ENCODE peak calls at places on chromosomes 1 and 21, in seven cellular contexts. Z is right lobe of liver; B is psoas muscle; E is PC-9; G is sigmoid colon; K is ovary; D is CD8-positive, alpha-beta T cell. P is an unnamed sample. For H3K36me3, the result is how much of the 10 kb centered on the place peaks cover.

GRCh38 chr1:9166289-9167235 is 37.7 kb upstream of the GPR157 start:
- DNase-seq in Z (no peak), B (no peak), E (no peak), G (no peak), K (no peak), D (no peak), P (peak)

GRCh38 chr1:116887212-116887611 is 22.5 kb upstream of the PTGFRN start:
- DNase-seq in Z (no peak), B (no peak), E (no peak), G (no peak), K (no peak), D (no peak), P (no peak)

GRCh38 chr1:43319766-43320165 is 17.9 kb upstream of the MPL start:
- DNase-seq in Z (no peak), B (no peak), E (no peak), G (peak), K (peak), D (no peak), P (no peak)

GRCh38 chr1:215526147-215526845 is 40.8 kb upstream of the KCTD3 start:
- DNase-seq in Z (no peak), B (no peak), E (no peak), G (no peak), K (no peak), D (no peak), P (no peak)

GRCh38 chr1:111736548-111737215 is 2.5 kb downstream of the INKA2 start:
- DNase-seq in Z (no peak), B (peak), E (no peak), G (no peak), K (peak), D (no peak), P (no peak)

GRCh38 chr1:156677616-156678596 is 699 bp upstream of the NES start:
- DNase-seq in Z (no peak), B (peak), E (peak), G (peak), K (peak), D (no peak), P (peak)

GRCh38 chr1:154157520-154158306 is 2.8 kb upstream of the NUP210L start:
- DNase-seq in Z (no peak), B (no peak), E (no peak), G (no peak), K (no peak), D (peak), P (peak)

GRCh38 chr1:90133133-90133532 is 138.2 kb downstream of the ZNF326 start:
- DNase-seq in Z (no peak), B (no peak), E (no peak), G (no peak), K (no peak), D (no peak), P (peak)

GRCh38 chr1:58155418-58156123 is 391.0 kb downstream of the OMA1 start:
- DNase-seq in Z (peak), B (no peak), E (no peak), G (no peak), K (no peak), D (no peak), P (no peak)

GRCh38 chr1:206464456-206464964 is 5.8 kb upstream of the IKBKE start:
- DNase-seq in Z (no peak), B (no peak), E (no peak), G (no peak), K (no peak), D (no peak), P (no peak)

GRCh38 chr1:41843378-41843777 is 75.3 kb downstream of the HIVEP3 start:
- DNase-seq in Z (no peak), B (no peak), E (no peak), G (no peak), K (no peak), D (no peak), P (no peak)

GRCh38 chr1:45009296-45009865 is 1.7 kb downstream of the HECTD3 start:
- DNase-seq in Z (no peak), B (no peak), E (no peak), G (no peak), K (no peak), D (no peak), P (no peak)

GRCh38 chr21:38236232-38236631 is 20.6 kb upstream of the KCNJ15 start:
- DNase-seq in Z (no peak), B (no peak), E (no peak), G (no peak), K (no peak), D (no peak), P (no peak)

GRCh38 chr1:233409540-233409939 is 82.0 kb downstream of the MAP3K21 start:
- DNase-seq in Z (no peak), B (no peak), E (no peak), G (no peak), K (no peak), D (no peak), P (no peak)
- H3K36me3 ChIP-seq in Z (under half), B (under half), E (under half), G (under half), K (under half), D (under half), P (under half)

GRCh38 chr21:46620846-46621245 is 14.6 kb upstream of the PRMT2 start:
- DNase-seq in Z (no peak), B (no peak), E (no peak), G (no peak), K (no peak), D (no peak), P (no peak)

GRCh38 chr21:46619846-46620245 is 15.0 kb upstream of the S100B start:
- DNase-seq in Z (no peak), B (no peak), E (no peak), G (no peak), K (no peak), D (no peak), P (no peak)

GRCh38 chr21:46622226-46622625 is 13.2 kb upstream of the PRMT2 start:
- DNase-seq in Z (no peak), B (peak), E (no peak), G (peak), K (peak), D (peak), P (peak)

GRCh38 chr21:46624050-46624449 is 11.4 kb upstream of the PRMT2 start:
- DNase-seq in Z (no peak), B (no peak), E (no peak), G (no peak), K (no peak), D (no peak), P (no peak)

DNA sequence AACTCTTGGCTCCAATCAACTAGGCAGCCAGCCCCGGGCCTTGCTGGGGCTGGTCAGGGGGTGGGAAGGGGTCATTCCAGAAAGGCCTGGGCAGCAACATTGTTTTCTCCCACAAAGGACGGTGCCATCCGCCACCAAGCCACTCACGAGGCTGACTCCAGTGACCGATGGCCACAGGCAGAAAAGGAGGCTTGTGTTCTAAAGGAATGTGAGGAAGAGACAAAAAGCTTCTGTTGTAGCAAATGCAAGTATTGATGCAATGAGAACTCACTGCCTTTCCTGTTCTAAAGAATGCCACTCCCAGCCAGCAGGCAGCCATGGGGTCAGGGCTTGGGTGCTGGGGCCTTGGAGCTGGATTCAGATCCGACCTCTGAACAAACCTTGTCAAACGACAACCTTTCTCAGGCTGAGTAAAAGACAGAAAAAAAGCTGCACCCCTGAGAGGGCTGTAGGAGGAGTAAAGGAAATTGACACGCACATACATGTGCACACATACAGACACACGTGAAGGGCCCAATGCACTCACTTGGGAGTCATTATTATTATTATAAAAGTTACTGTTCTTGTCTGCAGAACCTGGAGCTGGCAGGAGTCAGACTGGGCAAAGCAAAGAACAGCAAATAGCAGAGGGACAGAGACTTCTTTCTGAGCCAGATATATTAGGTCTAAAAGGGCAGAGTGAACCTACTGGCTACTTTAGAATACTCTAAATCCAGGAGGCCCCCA is 13.9 kb upstream of the PRMT2 start:
- DNase-seq in Z (no peak), B (no peak), E (no peak), G (peak), K (no peak), D (no peak), P (no peak)
- H3K27ac ChIP-seq in Z (no peak), B (no peak), E (no peak), G (peak), K (no peak), D (peak), P (peak)

DNA sequence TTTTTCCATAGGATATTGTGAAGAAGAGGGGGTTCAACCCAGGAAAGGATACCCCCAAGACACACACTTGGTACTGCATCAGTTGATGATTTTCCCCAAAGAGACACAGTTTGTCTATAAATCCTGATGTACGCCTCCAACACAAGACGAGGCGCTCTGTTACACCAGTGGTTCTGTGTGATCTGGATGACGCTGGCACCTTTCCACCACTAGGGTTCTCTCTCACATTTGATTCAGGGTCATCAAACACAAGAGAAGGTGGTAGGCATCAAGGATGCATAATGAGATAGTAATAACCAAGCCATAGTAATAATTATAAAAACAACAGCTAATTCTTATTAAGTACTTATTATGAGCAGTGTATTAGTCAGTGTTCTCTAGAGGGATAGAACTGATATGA is 508.8 kb upstream of the ZP4 start:
- DNase-seq in Z (no peak), B (no peak), E (no peak), G (no peak), K (no peak), D (no peak), P (no peak)
- TF ChIP-seq CTCF in Z (no peak), B (no peak), E (no peak), G (no peak), K (no peak), D (no peak), P (no peak)

GRCh38 chr21:24903954-24904635 is 703.2 kb downstream of the MRPL39 start:
- DNase-seq in Z (no peak), B (no peak), E (no peak), G (no peak), K (no peak), D (no peak), P (no peak)
- H3K36me3 ChIP-seq in Z (under half), B (under half), E (under half), G (under half), K (under half), D (under half), P (under half)

GRCh38 chr1:119781434-119782210 is 12.9 kb upstream of the HMGCS2 start:
- DNase-seq in Z (no peak), B (no peak), E (no peak), G (no peak), K (no peak), D (no peak), P (no peak)

GRCh38 chr1:119779869-119780356 is 11.2 kb upstream of the HMGCS2 start:
- DNase-seq in Z (peak), B (no peak), E (peak), G (peak), K (peak), D (no peak), P (peak)

GRCh38 chr1:119778359-119778758 is 9.7 kb upstream of the HMGCS2 start:
- DNase-seq in Z (no peak), B (no peak), E (no peak), G (no peak), K (no peak), D (no peak), P (peak)

GRCh38 chr1:119782541-119783338 is 14.0 kb upstream of the HMGCS2 start:
- DNase-seq in Z (no peak), B (no peak), E (peak), G (no peak), K (no peak), D (no peak), P (no peak)

GRCh38 chr1:119778886-119779560 is 10.3 kb upstream of the HMGCS2 start:
- DNase-seq in Z (no peak), B (no peak), E (no peak), G (no peak), K (no peak), D (no peak), P (peak)
- H3K27ac ChIP-seq in Z (peak), B (no peak), E (peak), G (no peak), K (no peak), D (no peak), P (no peak)

GRCh38 chr21:45006536-45007079 is 66.8 kb downstream of the SLX9 start:
- DNase-seq in Z (no peak), B (no peak), E (no peak), G (no peak), K (no peak), D (no peak), P (no peak)
- TF ChIP-seq CTCF in Z (no peak), B (no peak), E (no peak), G (no peak), K (no peak), D (no peak), P (no peak)